ENCODE peak calls at places on chromosomes 12 and 14, in four cellular contexts. C is HepG2, Z is K562, K is A549. J is an unnamed sample.

GRCh38 chr12:121725420-121725819 is 12.9 kb downstream of the TMEM120B start:
- DNase-seq in Z (no peak), K (no peak), C (no peak), J (no peak)

GRCh38 chr14:85587152-85587697 is 57.3 kb downstream of the FLRT2 start:
- DNase-seq in K (peak; percentile 46), Z (no peak), C (no peak), J (peak; percentile 63)

GRCh38 chr14:72788255-72788654 is 105.6 kb downstream of the DPF3 start:
- DNase-seq in K (no peak), Z (no peak), C (no peak), J (no peak)

GRCh38 chr14:37230551-37231194 is 32.9 kb downstream of the MIPOL1 start:
- DNase-seq in Z (peak; percentile 42), K (peak; percentile 70), C (peak; percentile 90), J (peak; percentile 77)

GRCh38 chr12:67274186-67274585 is 5.0 kb downstream of the CAND1 start:
- DNase-seq in K (no peak), C (no peak), Z (no peak), J (no peak)

GRCh38 chr14:68794130-68794855 is 1.4 kb upstream of the ZFP36L1 start:
- DNase-seq in K (peak; percentile 86), C (peak; percentile 74), Z (no peak), J (peak; percentile 95)

GRCh38 chr12:39626033-39626814 is 6.6 kb upstream of the ABCD2 start:
- DNase-seq in Z (peak; percentile 50), K (no peak), C (no peak), J (no peak)

GRCh38 chr12:45130881-45131281 is 80.0 kb upstream of the DBX2 start:
- DNase-seq in K (peak; percentile 71), Z (peak; percentile 45), C (peak; percentile 28), J (peak; percentile 63)

GRCh38 chr14:62162998-62163589 is 400.9 kb downstream of the SNAPC1 start:
- DNase-seq in K (peak; percentile 35), C (peak; percentile 18), Z (peak; percentile 12), J (peak; percentile 56)

GRCh38 chr12:34097213-34097612 is 74.9 kb downstream of the ALG10 start:
- DNase-seq in Z (no peak), K (no peak), C (no peak), J (no peak)

GRCh38 chr14:75215520-75215919 is 39.1 kb upstream of the TMED10 start:
- DNase-seq in Z (no peak), C (no peak), K (no peak), J (no peak)

GRCh38 chr12:120079352-120080042 is 37.1 kb downstream of the RAB35 start:
- DNase-seq in K (peak; percentile 67), C (peak; percentile 78), Z (no peak), J (no peak)

GRCh38 chr14:32720927-32721326 is 217.8 kb upstream of the NPAS3 start:
- DNase-seq in K (no peak), Z (no peak), C (no peak), J (peak; percentile 6)

GRCh38 chr14:55382483-55382882 is 29.1 kb downstream of the ATG14 start:
- DNase-seq in K (no peak), C (no peak), Z (no peak), J (peak; percentile 49)

GRCh38 chr12:110278137-110278536 is 2.9 kb upstream of the ATP2A2 start:
- DNase-seq in Z (no peak), C (no peak), K (no peak), J (no peak)

GRCh38 chr14:21084988-21085853 is 13.2 kb downstream of the ZNF219 start:
- DNase-seq in K (no peak), C (no peak), Z (no peak), J (peak; percentile 91)

GRCh38 chr14:18688346-18688745 is 87.4 kb downstream of the OR11H12 start:
- DNase-seq in C (no peak), Z (no peak), K (no peak), J (no peak)

GRCh38 chr12:27902651-27903050 is 69.9 kb downstream of the PTHLH start:
- DNase-seq in C (no peak), Z (no peak), K (no peak), J (no peak)

GRCh38 chr12:59040651-59041050 is 120.3 kb upstream of the LRIG3 start:
- DNase-seq in C (no peak), K (peak; percentile 33), Z (no peak), J (peak; percentile 94)

GRCh38 chr14:21168055-21168454 is 12.2 kb upstream of the OR5AU1 start:
- DNase-seq in K (no peak), C (no peak), Z (no peak), J (peak; percentile 52)

GRCh38 chr12:106901276-106901675 is 54.4 kb upstream of the TMEM263 start:
- DNase-seq in C (no peak), K (no peak), Z (no peak), J (peak; percentile 55)

GRCh38 chr12:389138-390096 is at the start of gene KDM5A:
- DNase-seq in K (peak; percentile 97), C (peak; percentile 86), Z (peak; percentile 80), J (peak; percentile 94)

GRCh38 chr12:81297606-81298005 is 219.7 kb downstream of the ACSS3 start:
- DNase-seq in K (no peak), C (no peak), Z (no peak), J (no peak)

GRCh38 chr12:104049278-104050257 is at the start of gene GLT8D2:
- DNase-seq in C (no peak), K (no peak), Z (no peak), J (peak; percentile 86)

GRCh38 chr12:2344476-2344875 is 291.7 kb downstream of the CACNA1C start:
- DNase-seq in K (no peak), C (no peak), Z (no peak), J (no peak)

GRCh38 chr12:57772429-57773322 is at the start of gene EEF1AKMT3:
- DNase-seq in C (peak; percentile 35), Z (peak; percentile 69), K (no peak), J (peak; percentile 35)

GRCh38 chr14:102629700-102630365 is 37.4 kb downstream of the RCOR1 start:
- DNase-seq in C (no peak), Z (no peak), K (no peak), J (peak; percentile 25)

GRCh38 chr14:76057914-76058313 is 72.4 kb downstream of the IFT43 start:
- DNase-seq in Z (no peak), C (no peak), K (no peak), J (no peak)

GRCh38 chr14:100524233-100524932 is 62.8 kb downstream of the BEGAIN start:
- DNase-seq in C (no peak), Z (no peak), K (no peak), J (no peak)

GRCh38 chr14:96011609-96012008 is 27.6 kb upstream of the C14orf132 start:
- DNase-seq in C (no peak), Z (no peak), K (no peak), J (no peak)

GRCh38 chr12:24561411-24561871 is 387.5 kb downstream of the BCAT1 start:
- DNase-seq in Z (no peak), K (no peak), C (no peak), J (peak; percentile 65)

GRCh38 chr12:53500119-53500775 is 836 bp upstream of the TARBP2 start:
- DNase-seq in C (peak; percentile 44), K (peak; percentile 50), Z (peak; percentile 97), J (peak; percentile 65)
- TF ChIP-seq MAZ in C (no peak), K (no peak), Z (no peak), J (peak; percentile 40)

GRCh38 chr12:30989754-30990153 is 63.2 kb downstream of the TSPAN11 start:
- DNase-seq in Z (peak; percentile 31), C (peak; percentile 39), K (peak; percentile 41), J (no peak)
- TF ChIP-seq USF2 in Z (no peak), C (no peak), K (no peak), J (no peak)

DNA sequence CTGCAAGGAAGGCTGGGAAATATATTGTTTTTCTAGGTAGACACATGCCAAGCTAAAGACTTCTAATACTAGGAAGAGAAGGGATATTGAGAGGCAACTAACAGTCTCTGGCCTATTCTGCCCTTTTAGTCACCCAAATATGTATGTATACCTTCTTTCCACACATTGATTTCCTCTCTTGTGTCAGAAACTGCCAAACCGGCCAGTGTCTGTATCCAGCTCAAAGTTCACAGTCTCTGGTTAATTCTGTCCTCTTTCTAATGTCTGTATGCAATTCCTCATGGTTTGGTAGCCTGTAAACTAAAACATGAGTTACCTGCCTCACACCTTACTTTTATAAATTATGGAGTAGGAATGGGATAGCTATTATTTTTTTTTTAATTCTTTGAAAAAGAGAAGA is 25.2 kb upstream of the CPSF6 start:
- DNase-seq in K (no peak), Z (no peak), C (peak; percentile 5), J (no peak)
- TF ChIP-seq MAZ in K (no peak), Z (no peak), C (no peak), J (no peak)

DNA sequence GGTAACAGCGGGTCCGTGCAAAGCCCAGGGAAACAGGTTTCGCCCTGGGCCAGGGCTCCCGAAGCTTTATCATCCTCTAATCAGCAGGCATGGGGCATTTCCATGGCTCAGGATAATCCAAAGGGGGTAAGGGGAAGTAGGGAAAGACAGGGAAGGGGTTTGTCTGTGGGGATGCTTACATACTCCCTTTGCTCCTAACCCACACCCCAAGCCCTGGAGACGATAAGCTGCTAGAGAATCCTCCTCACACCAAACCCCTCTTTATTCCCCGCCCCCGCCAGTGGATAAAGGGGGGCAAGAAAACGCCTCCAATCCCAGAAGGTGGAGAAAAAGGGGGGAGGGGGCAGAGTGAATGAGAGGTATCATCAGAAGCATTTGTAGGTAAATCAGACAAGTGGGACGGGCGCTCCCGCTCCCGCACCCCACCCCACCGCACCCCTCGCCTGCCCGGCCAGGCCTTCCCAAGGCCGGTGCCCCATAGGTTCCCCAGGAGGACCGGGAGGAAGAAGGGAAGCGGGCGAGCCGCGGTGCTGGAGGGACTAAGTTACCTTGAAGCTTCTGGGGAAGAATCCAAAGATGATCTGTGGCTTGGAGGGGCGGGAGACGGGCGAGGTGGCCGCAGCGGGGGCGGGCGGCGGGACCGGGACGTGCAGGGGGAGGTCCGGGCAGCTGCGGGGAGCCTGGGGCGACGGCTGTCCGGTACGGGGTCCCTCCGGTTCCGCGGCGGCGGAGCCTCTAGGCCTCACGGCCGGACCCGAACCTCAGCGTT is 762 bp downstream of the PPP2R5E start:
- DNase-seq in Z (peak; percentile 22), C (no peak), K (no peak), J (no peak)
- TF ChIP-seq USF2 in Z (no peak), C (no peak), K (no peak), J (no peak)

GRCh38 chr14:51353901-51354300 is 113.9 kb downstream of the TMX1 start:
- DNase-seq in K (no peak), C (no peak), Z (no peak), J (no peak)

GRCh38 chr14:51356381-51356780 is 116.3 kb downstream of the TMX1 start:
- DNase-seq in K (no peak), Z (no peak), C (no peak), J (no peak)

GRCh38 chr14:51360592-51360991 is 120.5 kb downstream of the TMX1 start:
- DNase-seq in Z (no peak), C (no peak), K (no peak), J (no peak)

GRCh38 chr14:51354846-51355245 is 114.8 kb downstream of the TMX1 start:
- DNase-seq in C (no peak), Z (no peak), K (no peak), J (no peak)

DNA sequence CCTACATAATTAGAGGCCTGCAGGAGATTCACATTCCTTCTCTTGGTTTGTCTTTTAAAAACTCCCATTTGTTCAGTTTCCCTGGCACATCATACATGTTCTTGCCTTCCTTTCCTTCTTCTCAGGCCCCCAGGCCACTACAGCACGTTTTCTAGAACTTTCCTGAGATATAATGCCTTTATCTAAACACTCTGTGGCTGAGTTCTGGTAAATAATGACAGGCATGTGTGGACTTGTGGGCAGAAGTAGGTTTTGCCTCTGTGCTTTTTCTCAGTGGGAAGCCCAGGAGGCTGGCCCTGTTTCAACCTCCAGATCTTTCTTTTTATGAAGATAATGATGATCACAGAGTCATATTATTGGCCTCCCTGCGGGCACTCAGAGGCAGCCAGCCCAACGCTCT is 117.2 kb downstream of the TMX1 start:
- DNase-seq in Z (no peak), K (no peak), C (no peak), J (peak; percentile 46)
- TF ChIP-seq MAZ in Z (no peak), K (no peak), C (no peak), J (no peak)